ENCODE peak calls at places on chromosomes 7 and 10, in six cellular contexts. L, W, G, E, C and A are unnamed samples.

GRCh38 chr7:55770778-55771177 is 91.8 kb downstream of the SEPTIN14 start:
- DNase-seq in W (no peak), C (no peak), E (no peak), G (no peak), L (no peak), A (no peak)

GRCh38 chr10:71333154-71333887 is 14.3 kb downstream of the SLC29A3 start:
- DNase-seq in G (peak; percentile 43), W (no peak), C (no peak), E (no peak), L (no peak), A (no peak)

GRCh38 chr10:113326160-113327111 is 226.4 kb upstream of the HABP2 start:
- DNase-seq in W (no peak), C (peak; percentile 88), L (peak; percentile 63), G (peak; percentile 77), E (no peak), A (no peak)

GRCh38 chr10:114359953-114360345 is 44.4 kb downstream of the AFAP1L2 start:
- DNase-seq in G (no peak), C (no peak), L (no peak), W (no peak), E (no peak), A (no peak)

GRCh38 chr10:84291389-84291788 is 37.0 kb upstream of the CCSER2 start:
- DNase-seq in W (no peak), G (no peak), E (no peak), C (peak; percentile 47), L (peak; percentile 37), A (no peak)

GRCh38 chr10:30185916-30186315 is 126.5 kb upstream of the JCAD start:
- DNase-seq in W (no peak), C (peak; percentile 92), E (no peak), G (no peak), L (no peak), A (no peak)

GRCh38 chr10:103448751-103449150 is 3.4 kb downstream of the CALHM2 start:
- DNase-seq in C (peak; percentile 87), L (no peak), W (peak; percentile 59), E (no peak), G (peak; percentile 88), A (no peak)

GRCh38 chr10:36026081-36026480 is 384.0 kb upstream of the FZD8 start:
- DNase-seq in E (no peak), L (no peak), W (no peak), G (no peak), C (peak; percentile 35), A (no peak)

GRCh38 chr7:45347804-45348203 is 190.2 kb downstream of the RAMP3 start:
- DNase-seq in E (no peak), C (peak; percentile 47), L (peak; percentile 19), G (no peak), W (no peak), A (no peak)

GRCh38 chr10:78071857-78072179 is 38.2 kb downstream of the RPS24 start:
- DNase-seq in G (no peak), W (no peak), C (no peak), E (no peak), L (no peak), A (no peak)

GRCh38 chr7:114273218-114273617 is 141.4 kb upstream of the FOXP2 start:
- DNase-seq in L (no peak), G (no peak), E (no peak), W (no peak), C (no peak), A (no peak)

GRCh38 chr10:112827951-112828350 is 122.1 kb upstream of the TCF7L2 start:
- DNase-seq in L (no peak), C (no peak), E (no peak), G (no peak), W (no peak), A (no peak)

GRCh38 chr10:7587168-7587864 is 79.5 kb downstream of the ITIH5 start:
- DNase-seq in L (no peak), C (no peak), W (no peak), G (no peak), E (no peak), A (no peak)

GRCh38 chr7:23377134-23377533 is 78.0 kb downstream of the MALSU1 start:
- DNase-seq in G (no peak), L (no peak), C (no peak), W (no peak), E (no peak), A (no peak)

GRCh38 chr10:8638088-8638672 is 583.7 kb downstream of the GATA3 start:
- DNase-seq in C (no peak), W (no peak), G (no peak), L (no peak), E (no peak), A (no peak)

GRCh38 chr10:17737021-17737965 is 14.7 kb upstream of the TMEM236 start:
- DNase-seq in C (peak; percentile 54), W (no peak), E (no peak), L (no peak), G (no peak), A (no peak)

GRCh38 chr7:71829499-71829898 is 582.6 kb downstream of the CALN1 start:
- DNase-seq in E (no peak), C (no peak), W (no peak), G (no peak), L (no peak), A (no peak)

GRCh38 chr7:3063016-3063753 is 19.5 kb upstream of the CARD11 start:
- DNase-seq in E (no peak), L (no peak), G (no peak), W (no peak), C (no peak), A (peak; percentile 39)

GRCh38 chr10:116849271-116850057 is at the start of gene ENO4:
- DNase-seq in G (peak; percentile 33), C (peak; percentile 75), W (no peak), L (no peak), E (peak; percentile 93), A (peak; percentile 23)

GRCh38 chr7:142689439-142690168 is 59.7 kb upstream of the PRSS1 start:
- DNase-seq in E (no peak), W (no peak), C (no peak), L (no peak), G (no peak), A (no peak)

GRCh38 chr7:102860351-102860811 is 52.4 kb upstream of the LRRC17 start:
- DNase-seq in L (no peak), W (no peak), C (peak; percentile 97), E (no peak), G (no peak), A (no peak)

GRCh38 chr10:10788761-10789160 is 228.9 kb upstream of the CELF2 start:
- DNase-seq in E (no peak), G (no peak), W (no peak), C (peak; percentile 23), L (no peak), A (no peak)

GRCh38 chr10:33115720-33116119 is 157.7 kb upstream of the ITGB1 start:
- DNase-seq in G (no peak), L (no peak), W (no peak), E (no peak), C (peak; percentile 44), A (no peak)

GRCh38 chr10:9243861-9244515 is 1189.5 kb downstream of the GATA3 start:
- DNase-seq in E (no peak), L (no peak), W (no peak), C (no peak), G (no peak), A (no peak)

GRCh38 chr7:129381710-129382484 is 52.3 kb upstream of the STRIP2 start:
- DNase-seq in L (no peak), C (no peak), W (no peak), G (no peak), E (no peak), A (no peak)

GRCh38 chr10:21473541-21473940 is 51.9 kb downstream of the SKIDA1 start:
- DNase-seq in W (no peak), E (no peak), C (no peak), G (no peak), L (no peak), A (no peak)

GRCh38 chr10:81002382-81002781 is 464.7 kb downstream of the SH2D4B start:
- DNase-seq in C (no peak), E (no peak), W (no peak), L (no peak), G (no peak), A (no peak)

GRCh38 chr10:73866621-73867020 is 7.7 kb downstream of the CAMK2G start:
- DNase-seq in L (no peak), E (no peak), W (no peak), G (no peak), C (no peak), A (no peak)

GRCh38 chr10:73863039-73863817 is 11.1 kb downstream of the CAMK2G start:
- DNase-seq in W (no peak), G (no peak), C (peak; percentile 31), E (no peak), L (no peak), A (no peak)

GRCh38 chr10:73864229-73864628 is 10.1 kb downstream of the CAMK2G start:
- DNase-seq in L (no peak), C (no peak), E (no peak), W (no peak), G (no peak), A (no peak)

GRCh38 chr10:73865459-73866442 is 8.6 kb downstream of the CAMK2G start:
- DNase-seq in W (no peak), C (no peak), L (no peak), E (peak; percentile 80), G (peak; percentile 49), A (peak; percentile 31)

DNA sequence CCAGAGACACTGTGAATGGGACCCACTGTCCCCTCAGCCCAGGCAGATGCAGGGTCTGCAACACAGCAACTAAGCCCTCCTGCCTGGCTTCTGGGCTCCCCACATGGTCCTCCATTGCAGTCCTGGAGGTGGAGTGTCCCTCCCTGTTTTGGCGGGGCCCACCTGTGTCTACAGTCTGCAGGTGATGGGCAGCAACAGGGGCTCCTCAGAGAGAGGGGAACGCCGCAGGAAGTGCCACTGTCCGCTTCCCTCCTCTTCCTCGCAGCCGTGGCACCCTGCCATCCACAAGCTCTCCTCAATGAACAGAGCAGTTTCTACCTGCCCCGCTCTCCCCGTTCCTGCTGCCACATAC is 9.3 kb downstream of the CAMK2G start:
- DNase-seq in W (no peak), G (no peak), L (no peak), C (no peak), E (no peak), A (no peak)
- H3K4me3 ChIP-seq in W (no peak overlapping the region), G (no peak overlapping the region), L (no peak overlapping the region), C (no peak overlapping the region), E (no peak overlapping the region), A (peak overlapping the region; percentile 49)

DNA sequence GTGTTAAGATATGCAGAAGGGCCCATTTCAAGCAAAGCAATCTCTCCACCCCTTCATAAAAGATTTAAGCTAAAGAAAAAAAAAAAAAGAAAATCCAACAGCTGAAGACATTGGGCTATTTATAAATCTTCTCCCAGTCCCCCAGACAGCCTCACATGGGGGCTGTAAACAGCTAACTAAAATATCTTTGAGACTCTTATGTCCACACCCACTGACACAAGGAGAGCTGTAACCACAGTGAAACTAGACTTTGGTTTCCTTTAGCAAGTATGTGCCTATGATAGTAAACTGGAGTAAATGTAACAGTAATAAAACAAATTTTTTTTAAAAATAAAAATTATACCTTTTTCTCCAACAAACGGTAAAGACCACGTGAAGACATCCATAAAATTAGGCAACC is 28.6 kb downstream of the PPP3CB start:
- DNase-seq in C (no peak), L (no peak), W (no peak), E (no peak), G (no peak), A (no peak)
- H3K4me3 ChIP-seq in C (no peak overlapping the region), L (no peak overlapping the region), W (no peak overlapping the region), E (no peak overlapping the region), G (no peak overlapping the region), A (no peak overlapping the region)

GRCh38 chr10:119306514-119306951 is 99.2 kb downstream of the GRK5 start:
- DNase-seq in L (peak; percentile 60), E (no peak), G (no peak), W (no peak), C (no peak), A (peak; percentile 71)
- H3K4me3 ChIP-seq in L (no peak overlapping the region), E (no peak overlapping the region), G (no peak overlapping the region), W (no peak overlapping the region), C (no peak overlapping the region), A (peak overlapping the region; percentile 46)

GRCh38 chr10:129465796-129466702 is 992 bp upstream of the MGMT start:
- DNase-seq in E (no peak), G (no peak), L (no peak), W (no peak), C (no peak), A (no peak)
- H3K4me3 ChIP-seq in E (peak overlapping the region; percentile 71), G (peak overlapping the region; percentile 59), L (no peak overlapping the region), W (peak overlapping the region; percentile 80), C (peak overlapping the region; percentile 70), A (peak overlapping the region; percentile 73)